ENCODE peak calls at places on chromosomes 11 and 22, in eight cellular contexts. H, K, S, C, O, Z, A and E are unnamed samples.

GRCh38 chr11:117924631-117925170 is 4.5 kb downstream of the TMPRSS13 start:
- DNase-seq in K (no peak), S (no peak), Z (no peak), H (no peak), A (no peak), O (no peak), C (no peak), E (no peak)

GRCh38 chr11:105609341-105609781 is 512 bp upstream of the GRIA4 start:
- DNase-seq in O (peak), H (no peak), C (no peak), A (no peak), K (no peak), Z (no peak), S (no peak), E (peak)

GRCh38 chr11:13487661-13488030 is 8.2 kb downstream of the PTH start:
- DNase-seq in A (no peak), Z (no peak), O (no peak), K (no peak), S (no peak), H (peak), C (no peak), E (no peak)

GRCh38 chr22:27252282-27253049 is 549.1 kb downstream of the MN1 start:
- DNase-seq in S (peak), H (no peak), Z (no peak), K (peak), O (no peak), C (no peak), A (peak), E (no peak)

GRCh38 chr11:96199563-96200025 is 143.4 kb downstream of the MAML2 start:
- DNase-seq in Z (no peak), H (no peak), C (no peak), O (no peak), S (no peak), A (no peak), K (no peak), E (no peak)

GRCh38 chr11:102784380-102784779 is 4.0 kb upstream of the MMP10 start:
- DNase-seq in Z (no peak), H (no peak), O (no peak), C (no peak), K (no peak), A (no peak), S (no peak), E (no peak)

GRCh38 chr11:119432484-119433368 is 9.8 kb upstream of the THY1 start:
- DNase-seq in Z (no peak), K (peak), H (no peak), A (peak), O (no peak), C (no peak), S (no peak), E (no peak)

GRCh38 chr11:108111126-108111525 is 10.2 kb upstream of the ACAT1 start:
- DNase-seq in A (no peak), C (no peak), H (no peak), Z (no peak), K (no peak), S (no peak), O (no peak), E (no peak)